ENCODE peak calls at places on chromosomes 6 and 20, in four cellular contexts. One of them, this sample, is unnamed.

GRCh38 chr6:28982476-28983266 is 22.4 kb downstream of the ZNF311 start:
- DNase-seq in naive thymus-derived CD4-positive, alpha-beta T cell: peak
- DNase-seq in gastrocnemius medialis: no peak
- DNase-seq in fibroblast of lung: peak
- DNase-seq in this sample: no peak

GRCh38 chr20:48578397-48579098 is 249.3 kb downstream of the PREX1 start:
- DNase-seq in naive thymus-derived CD4-positive, alpha-beta T cell: no peak
- DNase-seq in fibroblast of lung: no peak
- DNase-seq in gastrocnemius medialis: no peak
- DNase-seq in this sample: no peak

GRCh38 chr20:24913076-24913628 is 35.9 kb upstream of the CST7 start:
- DNase-seq in gastrocnemius medialis: no peak
- DNase-seq in fibroblast of lung: no peak
- DNase-seq in naive thymus-derived CD4-positive, alpha-beta T cell: no peak
- DNase-seq in this sample: no peak

GRCh38 chr20:44398303-44398702 is 42.8 kb downstream of the HNF4A start:
- DNase-seq in gastrocnemius medialis: no peak
- DNase-seq in naive thymus-derived CD4-positive, alpha-beta T cell: no peak
- DNase-seq in fibroblast of lung: peak
- DNase-seq in this sample: no peak

GRCh38 chr6:11538049-11538798 is 675 bp downstream of the TMEM170B start:
- DNase-seq in fibroblast of lung: peak
- DNase-seq in naive thymus-derived CD4-positive, alpha-beta T cell: peak
- DNase-seq in gastrocnemius medialis: peak
- DNase-seq in this sample: peak

GRCh38 chr6:158509465-158509864 is 50.4 kb upstream of the TMEM181 start:
- DNase-seq in fibroblast of lung: no peak
- DNase-seq in naive thymus-derived CD4-positive, alpha-beta T cell: no peak
- DNase-seq in gastrocnemius medialis: no peak
- DNase-seq in this sample: no peak

GRCh38 chr20:62952373-62953166 is at the start of gene SLC17A9:
- DNase-seq in naive thymus-derived CD4-positive, alpha-beta T cell: no peak
- DNase-seq in fibroblast of lung: peak
- DNase-seq in gastrocnemius medialis: peak
- DNase-seq in this sample: peak

GRCh38 chr6:100165442-100165841 is 171.4 kb upstream of the MCHR2 start:
- DNase-seq in gastrocnemius medialis: no peak
- DNase-seq in naive thymus-derived CD4-positive, alpha-beta T cell: no peak
- DNase-seq in fibroblast of lung: no peak
- DNase-seq in this sample: no peak

GRCh38 chr6:36570264-36570663 is 23.0 kb upstream of the STK38 start:
- DNase-seq in naive thymus-derived CD4-positive, alpha-beta T cell: no peak
- DNase-seq in fibroblast of lung: no peak
- DNase-seq in gastrocnemius medialis: no peak
- DNase-seq in this sample: no peak

GRCh38 chr6:1724616-1725015 is 114.9 kb downstream of the FOXC1 start:
- DNase-seq in fibroblast of lung: no peak
- DNase-seq in gastrocnemius medialis: no peak
- DNase-seq in naive thymus-derived CD4-positive, alpha-beta T cell: no peak
- DNase-seq in this sample: peak

GRCh38 chr6:33926451-33926850 is 122.6 kb upstream of the MLN start:
- DNase-seq in fibroblast of lung: peak
- DNase-seq in gastrocnemius medialis: no peak
- DNase-seq in naive thymus-derived CD4-positive, alpha-beta T cell: no peak
- DNase-seq in this sample: no peak

GRCh38 chr6:166575190-166575589 is 11.3 kb downstream of the RAMACL start:
- DNase-seq in fibroblast of lung: peak
- DNase-seq in naive thymus-derived CD4-positive, alpha-beta T cell: no peak
- DNase-seq in gastrocnemius medialis: peak
- DNase-seq in this sample: peak

GRCh38 chr20:46898433-46898832 is 3.8 kb downstream of the EYA2 start:
- DNase-seq in gastrocnemius medialis: no peak
- DNase-seq in naive thymus-derived CD4-positive, alpha-beta T cell: no peak
- DNase-seq in fibroblast of lung: no peak
- DNase-seq in this sample: no peak

GRCh38 chr6:166905013-166905412 is 51.3 kb downstream of the RNASET2 start:
- DNase-seq in gastrocnemius medialis: no peak
- DNase-seq in naive thymus-derived CD4-positive, alpha-beta T cell: no peak
- DNase-seq in fibroblast of lung: no peak
- DNase-seq in this sample: no peak

GRCh38 chr6:39561536-39562266 is 163.5 kb downstream of the KIF6 start:
- DNase-seq in gastrocnemius medialis: peak
- DNase-seq in naive thymus-derived CD4-positive, alpha-beta T cell: no peak
- DNase-seq in fibroblast of lung: peak
- DNase-seq in this sample: no peak

GRCh38 chr6:12610862-12611261 is 105.7 kb upstream of the PHACTR1 start:
- DNase-seq in naive thymus-derived CD4-positive, alpha-beta T cell: no peak
- DNase-seq in fibroblast of lung: no peak
- DNase-seq in gastrocnemius medialis: no peak
- DNase-seq in this sample: no peak

GRCh38 chr6:129635396-129636164 is 74.4 kb downstream of the ARHGAP18 start:
- DNase-seq in naive thymus-derived CD4-positive, alpha-beta T cell: no peak
- DNase-seq in gastrocnemius medialis: no peak
- DNase-seq in fibroblast of lung: peak
- DNase-seq in this sample: no peak

GRCh38 chr6:101477436-101477835 is 83.9 kb downstream of the GRIK2 start:
- DNase-seq in fibroblast of lung: no peak
- DNase-seq in gastrocnemius medialis: no peak
- DNase-seq in naive thymus-derived CD4-positive, alpha-beta T cell: no peak
- DNase-seq in this sample: no peak

GRCh38 chr20:49247792-49248191 is 28.6 kb downstream of the DDX27 start:
- DNase-seq in fibroblast of lung: no peak
- DNase-seq in gastrocnemius medialis: no peak
- DNase-seq in naive thymus-derived CD4-positive, alpha-beta T cell: no peak
- DNase-seq in this sample: no peak

GRCh38 chr20:48638546-48638945 is 189.3 kb downstream of the PREX1 start:
- DNase-seq in naive thymus-derived CD4-positive, alpha-beta T cell: no peak
- DNase-seq in gastrocnemius medialis: no peak
- DNase-seq in fibroblast of lung: peak
- DNase-seq in this sample: no peak

GRCh38 chr6:79057746-79058145 is 20.3 kb downstream of the PHIP start:
- DNase-seq in fibroblast of lung: no peak
- DNase-seq in gastrocnemius medialis: no peak
- DNase-seq in naive thymus-derived CD4-positive, alpha-beta T cell: no peak
- DNase-seq in this sample: no peak

GRCh38 chr6:115766745-115767462 is 293.8 kb downstream of the FRK start:
- DNase-seq in gastrocnemius medialis: no peak
- DNase-seq in naive thymus-derived CD4-positive, alpha-beta T cell: no peak
- DNase-seq in fibroblast of lung: no peak
- DNase-seq in this sample: no peak

GRCh38 chr6:63556369-63556768 is 15.9 kb upstream of the LOC128125822 start:
- DNase-seq in fibroblast of lung: no peak
- DNase-seq in gastrocnemius medialis: no peak
- DNase-seq in naive thymus-derived CD4-positive, alpha-beta T cell: no peak
- DNase-seq in this sample: no peak

GRCh38 chr6:63553208-63553607 is 19.1 kb upstream of the LOC128125822 start:
- DNase-seq in naive thymus-derived CD4-positive, alpha-beta T cell: no peak
- DNase-seq in gastrocnemius medialis: no peak
- DNase-seq in fibroblast of lung: no peak
- DNase-seq in this sample: no peak

GRCh38 chr6:63558270-63558669 is 14.0 kb upstream of the LOC128125822 start:
- DNase-seq in fibroblast of lung: no peak
- DNase-seq in naive thymus-derived CD4-positive, alpha-beta T cell: no peak
- DNase-seq in gastrocnemius medialis: no peak
- DNase-seq in this sample: no peak

GRCh38 chr6:63549076-63549475 is 23.2 kb upstream of the LOC128125822 start:
- DNase-seq in naive thymus-derived CD4-positive, alpha-beta T cell: no peak
- DNase-seq in gastrocnemius medialis: no peak
- DNase-seq in fibroblast of lung: no peak
- DNase-seq in this sample: no peak

GRCh38 chr6:63554782-63555181 is 17.5 kb upstream of the LOC128125822 start:
- DNase-seq in fibroblast of lung: no peak
- DNase-seq in naive thymus-derived CD4-positive, alpha-beta T cell: no peak
- DNase-seq in gastrocnemius medialis: no peak
- DNase-seq in this sample: no peak
- H3K27ac ChIP-seq in fibroblast of lung: no peak
- H3K27ac ChIP-seq in naive thymus-derived CD4-positive, alpha-beta T cell: no peak
- H3K27ac ChIP-seq in gastrocnemius medialis: peak
- H3K27ac ChIP-seq in this sample: peak

GRCh38 chr6:163828038-163828790 is 413.7 kb downstream of the QKI start:
- DNase-seq in gastrocnemius medialis: peak
- DNase-seq in fibroblast of lung: peak
- DNase-seq in naive thymus-derived CD4-positive, alpha-beta T cell: no peak
- DNase-seq in this sample: peak
- H3K4me3 ChIP-seq in gastrocnemius medialis: no peak
- H3K4me3 ChIP-seq in fibroblast of lung: no peak
- H3K4me3 ChIP-seq in naive thymus-derived CD4-positive, alpha-beta T cell: no peak
- H3K4me3 ChIP-seq in this sample: no peak

GRCh38 chr6:144264270-144265060 is 20.7 kb upstream of the UTRN start:
- DNase-seq in fibroblast of lung: peak
- DNase-seq in gastrocnemius medialis: no peak
- DNase-seq in naive thymus-derived CD4-positive, alpha-beta T cell: no peak
- DNase-seq in this sample: no peak

GRCh38 chr6:144265061-144265357 is 20.1 kb upstream of the UTRN start:
- DNase-seq in fibroblast of lung: peak
- DNase-seq in gastrocnemius medialis: no peak
- DNase-seq in naive thymus-derived CD4-positive, alpha-beta T cell: no peak
- DNase-seq in this sample: no peak

GRCh38 chr6:144262470-144263369 is 22.4 kb upstream of the UTRN start:
- DNase-seq in gastrocnemius medialis: no peak
- DNase-seq in naive thymus-derived CD4-positive, alpha-beta T cell: peak
- DNase-seq in fibroblast of lung: no peak
- DNase-seq in this sample: no peak

GRCh38 chr6:144265390-144265789 is 19.7 kb upstream of the UTRN start:
- DNase-seq in fibroblast of lung: peak
- DNase-seq in naive thymus-derived CD4-positive, alpha-beta T cell: no peak
- DNase-seq in gastrocnemius medialis: no peak
- DNase-seq in this sample: no peak

DNA sequence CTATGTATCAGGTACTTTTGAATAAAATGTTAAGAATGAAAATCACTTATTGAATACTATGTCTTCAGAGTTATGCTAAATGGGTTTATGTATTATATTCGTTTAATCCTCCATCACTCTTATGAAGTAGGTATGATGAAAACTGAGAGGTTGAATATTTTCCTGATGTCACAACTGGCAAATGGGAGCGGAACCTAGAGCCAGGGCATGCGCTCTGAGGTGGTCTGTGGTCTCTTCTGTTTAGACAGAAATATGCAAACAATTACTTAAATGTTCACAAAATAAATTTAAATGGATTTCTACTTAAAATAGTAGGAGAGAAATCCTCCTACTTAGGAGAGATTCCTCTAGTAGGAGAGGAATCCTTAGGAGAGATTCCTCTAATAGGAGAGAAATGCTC is 21.3 kb upstream of the UTRN start:
- DNase-seq in naive thymus-derived CD4-positive, alpha-beta T cell: no peak
- DNase-seq in gastrocnemius medialis: no peak
- DNase-seq in fibroblast of lung: peak
- DNase-seq in this sample: no peak
- H3K27ac ChIP-seq in naive thymus-derived CD4-positive, alpha-beta T cell: no peak
- H3K27ac ChIP-seq in gastrocnemius medialis: no peak
- H3K27ac ChIP-seq in fibroblast of lung: peak
- H3K27ac ChIP-seq in this sample: no peak

GRCh38 chr6:53282741-53283140 is 66.0 kb downstream of the ELOVL5 start:
- DNase-seq in gastrocnemius medialis: no peak
- DNase-seq in naive thymus-derived CD4-positive, alpha-beta T cell: no peak
- DNase-seq in fibroblast of lung: no peak
- DNase-seq in this sample: no peak

GRCh38 chr6:53282234-53282633 is 66.5 kb downstream of the ELOVL5 start:
- DNase-seq in gastrocnemius medialis: no peak
- DNase-seq in naive thymus-derived CD4-positive, alpha-beta T cell: no peak
- DNase-seq in fibroblast of lung: no peak
- DNase-seq in this sample: no peak

GRCh38 chr6:53280207-53280606 is 68.5 kb downstream of the ELOVL5 start:
- DNase-seq in gastrocnemius medialis: no peak
- DNase-seq in fibroblast of lung: no peak
- DNase-seq in naive thymus-derived CD4-positive, alpha-beta T cell: no peak
- DNase-seq in this sample: no peak

GRCh38 chr6:53279301-53279700 is 69.4 kb downstream of the ELOVL5 start:
- DNase-seq in gastrocnemius medialis: no peak
- DNase-seq in naive thymus-derived CD4-positive, alpha-beta T cell: no peak
- DNase-seq in fibroblast of lung: no peak
- DNase-seq in this sample: no peak

GRCh38 chr6:53281518-53282215 is 67.1 kb downstream of the ELOVL5 start:
- DNase-seq in naive thymus-derived CD4-positive, alpha-beta T cell: no peak
- DNase-seq in gastrocnemius medialis: no peak
- DNase-seq in fibroblast of lung: no peak
- DNase-seq in this sample: no peak
- H3K4me3 ChIP-seq in naive thymus-derived CD4-positive, alpha-beta T cell: no peak
- H3K4me3 ChIP-seq in gastrocnemius medialis: no peak
- H3K4me3 ChIP-seq in fibroblast of lung: no peak
- H3K4me3 ChIP-seq in this sample: no peak

GRCh38 chr20:36904690-36905089 is 28.8 kb downstream of the TLDC2 start:
- DNase-seq in gastrocnemius medialis: no peak
- DNase-seq in naive thymus-derived CD4-positive, alpha-beta T cell: no peak
- DNase-seq in fibroblast of lung: no peak
- DNase-seq in this sample: no peak

GRCh38 chr20:36908603-36909002 is 32.7 kb downstream of the TLDC2 start:
- DNase-seq in gastrocnemius medialis: no peak
- DNase-seq in fibroblast of lung: no peak
- DNase-seq in naive thymus-derived CD4-positive, alpha-beta T cell: no peak
- DNase-seq in this sample: no peak
- H3K27ac ChIP-seq in gastrocnemius medialis: no peak
- H3K27ac ChIP-seq in fibroblast of lung: no peak
- H3K27ac ChIP-seq in naive thymus-derived CD4-positive, alpha-beta T cell: no peak
- H3K27ac ChIP-seq in this sample: no peak

GRCh38 chr6:125211352-125211751 is 57.8 kb downstream of the TPD52L1 start:
- DNase-seq in gastrocnemius medialis: no peak
- DNase-seq in naive thymus-derived CD4-positive, alpha-beta T cell: no peak
- DNase-seq in fibroblast of lung: no peak
- DNase-seq in this sample: no peak
- H3K4me3 ChIP-seq in gastrocnemius medialis: no peak
- H3K4me3 ChIP-seq in naive thymus-derived CD4-positive, alpha-beta T cell: no peak
- H3K4me3 ChIP-seq in fibroblast of lung: no peak
- H3K4me3 ChIP-seq in this sample: no peak

DNA sequence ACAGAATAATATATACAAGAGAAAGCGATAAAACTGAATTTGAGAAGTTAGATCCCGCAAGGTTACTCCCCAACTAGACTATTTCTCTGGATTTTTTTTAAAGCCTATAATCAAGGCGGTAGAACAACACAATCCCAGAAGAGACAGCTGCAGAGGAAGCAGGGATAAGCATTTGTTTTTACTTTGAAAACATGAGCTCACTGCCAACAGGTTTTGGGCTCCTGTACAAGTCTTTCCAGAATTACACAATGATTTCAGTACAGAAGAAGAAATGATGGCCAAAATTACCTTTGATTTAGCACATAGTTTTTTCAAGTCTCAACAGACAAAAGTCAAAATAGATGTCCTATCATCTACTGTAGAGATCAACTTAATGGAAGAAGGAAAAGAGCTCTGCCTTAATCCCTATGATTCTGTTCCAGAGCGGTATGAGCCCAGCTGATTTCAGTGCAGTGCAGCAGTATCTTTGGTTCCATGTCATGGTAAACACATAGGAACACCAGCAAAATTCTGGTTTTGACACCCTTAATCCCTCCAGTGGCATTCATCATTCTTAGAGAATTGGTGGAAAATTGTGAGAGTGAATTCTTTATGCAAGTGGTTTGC is 304.3 kb downstream of the HDGFL1 start:
- DNase-seq in fibroblast of lung: peak
- DNase-seq in gastrocnemius medialis: peak
- DNase-seq in naive thymus-derived CD4-positive, alpha-beta T cell: no peak
- DNase-seq in this sample: no peak
- H3K27ac ChIP-seq in fibroblast of lung: no peak
- H3K27ac ChIP-seq in gastrocnemius medialis: peak
- H3K27ac ChIP-seq in naive thymus-derived CD4-positive, alpha-beta T cell: no peak
- H3K27ac ChIP-seq in this sample: peak